ENCODE peak calls at places on chromosomes 6 and 20, in eight cellular contexts. I, O, V, D, B, M, N and H are unnamed samples.

GRCh38 chr6:35503534-35503933 is 6.7 kb upstream of the TEAD3 start:
- DNase-seq in B (no peak), O (no peak), M (no peak), V (no peak), N (no peak), I (no peak), D (no peak), H (no peak)

GRCh38 chr6:161710698-161711097 is 436.8 kb upstream of the AGPAT4 start:
- DNase-seq in D (no peak), V (no peak), B (no peak), I (no peak), O (no peak), N (no peak), M (no peak), H (no peak)

GRCh38 chr20:4406627-4407026 is 315.1 kb upstream of the PRND start:
- DNase-seq in D (no peak), B (peak; percentile 76), I (peak; percentile 74), M (peak; percentile 51), V (no peak), O (no peak), N (peak; percentile 45), H (peak; percentile 88)

GRCh38 chr6:30171677-30172471 is 8.5 kb downstream of the TRIM15 start:
- DNase-seq in M (no peak), I (no peak), O (peak; percentile 86), B (peak; percentile 46), D (no peak), N (no peak), V (no peak), H (peak; percentile 9)

GRCh38 chr6:13924949-13925881 is at the start of gene RNF182:
- DNase-seq in O (peak; percentile 11), N (no peak), B (no peak), V (no peak), I (no peak), D (no peak), M (no peak), H (no peak)

GRCh38 chr6:64252256-64252655 is 616.7 kb downstream of the PHF3 start:
- DNase-seq in M (no peak), D (no peak), V (no peak), B (no peak), N (no peak), I (no peak), O (no peak), H (no peak)

GRCh38 chr6:134589512-134589911 is 271.6 kb upstream of the SGK1 start:
- DNase-seq in V (no peak), I (peak; percentile 99), O (peak; percentile 91), B (peak; percentile 97), D (no peak), N (peak; percentile 100), M (peak; percentile 98), H (peak; percentile 98)

GRCh38 chr6:31363809-31364208 is 6.8 kb upstream of the HLA-B start:
- DNase-seq in D (no peak), V (no peak), N (no peak), M (no peak), I (no peak), B (no peak), O (no peak), H (no peak)

GRCh38 chr6:111788779-111789276 is 84.4 kb downstream of the FYN start:
- DNase-seq in M (no peak), D (no peak), V (no peak), B (no peak), O (no peak), I (no peak), N (no peak), H (no peak)

GRCh38 chr6:157552171-157552747 is 171.3 kb downstream of the ZDHHC14 start:
- DNase-seq in O (peak; percentile 34), I (no peak), V (no peak), D (no peak), B (no peak), M (no peak), N (no peak), H (no peak)

GRCh38 chr6:113632220-113632864 is 224.8 kb upstream of the MARCKS start:
- DNase-seq in V (no peak), N (peak; percentile 52), O (peak; percentile 38), B (peak; percentile 91), M (peak; percentile 97), D (peak; percentile 40), I (peak; percentile 94), H (peak; percentile 87)

GRCh38 chr6:39925191-39925930 is 8.9 kb downstream of the MOCS1 start:
- DNase-seq in M (no peak), I (no peak), B (no peak), V (no peak), N (no peak), D (no peak), O (no peak), H (no peak)

GRCh38 chr6:94052754-94053153 is 633.4 kb upstream of the EPHA7 start:
- DNase-seq in O (peak; percentile 38), M (peak; percentile 39), N (no peak), B (peak; percentile 1), V (no peak), D (no peak), I (no peak), H (peak; percentile 6)

GRCh38 chr20:51446656-51447055 is 95.9 kb downstream of the NFATC2 start:
- DNase-seq in I (peak; percentile 61), V (no peak), O (peak; percentile 76), M (peak; percentile 91), D (peak; percentile 47), N (no peak), B (peak; percentile 60), H (peak; percentile 92)

GRCh38 chr6:107612762-107613415 is 123.0 kb downstream of the SOBP start:
- DNase-seq in N (no peak), D (no peak), M (peak; percentile 17), I (no peak), B (no peak), V (no peak), O (no peak), H (no peak)

GRCh38 chr6:97468981-97469380 is 186.0 kb upstream of the MMS22L start:
- DNase-seq in D (no peak), M (no peak), V (no peak), I (no peak), O (no peak), N (no peak), B (no peak), H (no peak)

GRCh38 chr20:41138217-41138526 is 829 bp downstream of the PLCG1 start:
- DNase-seq in O (no peak), M (peak; percentile 36), B (no peak), V (no peak), N (no peak), D (no peak), I (peak; percentile 21), H (no peak)

DNA sequence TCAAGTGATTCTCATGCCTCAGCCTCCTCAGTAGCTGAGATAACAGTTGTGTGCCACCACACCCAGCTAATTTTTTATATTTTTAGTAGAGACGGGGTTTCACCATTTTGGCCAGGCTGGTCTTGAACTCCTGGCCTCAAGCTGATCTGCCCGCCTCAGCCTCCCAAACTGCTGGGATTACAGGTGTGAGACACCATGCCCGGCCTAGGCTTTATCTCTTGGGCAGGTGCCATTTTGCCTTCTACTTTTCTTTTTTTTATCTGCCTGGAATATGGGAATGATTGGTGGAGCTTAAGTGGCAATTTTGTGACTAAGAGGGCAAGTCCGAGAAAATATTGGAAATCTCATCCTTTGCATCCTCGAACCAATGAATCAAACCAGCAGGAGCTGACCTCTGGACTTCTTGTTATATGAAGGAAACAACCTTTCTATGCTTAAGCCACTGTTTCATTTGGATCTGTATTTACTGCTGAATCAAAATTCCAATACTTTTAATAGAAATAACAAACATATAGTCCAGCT is 128.9 kb upstream of the ZNF217 start:
- DNase-seq in D (no peak), O (no peak), V (no peak), B (no peak), M (no peak), N (no peak), I (no peak), H (no peak)
- H3K4me3 ChIP-seq in D (no peak overlapping the region), O (no peak overlapping the region), V (no peak overlapping the region), B (no peak overlapping the region), M (no peak overlapping the region), N (no peak overlapping the region), I (no peak overlapping the region), H (no peak overlapping the region)

DNA sequence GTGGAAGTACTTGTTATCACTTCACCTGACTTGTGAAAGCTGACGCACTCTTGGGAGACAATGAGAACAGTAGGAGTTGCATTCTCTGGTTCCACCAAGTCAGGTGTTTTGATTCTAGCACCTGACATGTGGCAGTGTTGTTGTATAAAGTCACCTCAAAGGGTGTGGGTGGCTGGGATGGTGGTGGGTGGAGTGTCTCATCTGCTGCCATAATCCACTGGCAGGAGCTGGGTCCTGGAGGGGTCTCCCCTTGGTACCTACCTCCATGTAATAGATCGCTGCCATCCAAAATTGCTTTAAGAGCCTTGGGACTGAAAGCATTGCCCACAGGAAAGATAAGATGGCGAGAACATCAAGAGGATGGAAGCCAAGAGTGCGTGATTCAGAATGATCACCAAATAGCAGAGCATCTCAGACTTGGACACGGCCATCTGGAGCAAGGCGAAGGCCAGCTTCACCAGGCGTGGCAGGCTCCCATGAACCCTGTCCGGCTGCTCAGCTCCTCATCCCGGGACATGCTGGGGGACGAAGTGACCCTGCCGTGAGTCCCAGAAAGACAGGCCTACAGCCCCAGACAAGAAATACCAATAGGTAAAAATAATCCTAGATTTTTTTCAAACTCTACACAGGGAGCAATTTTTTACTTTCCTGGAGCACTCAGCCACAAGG is 56.6 kb downstream of the NPEPL1 start:
- DNase-seq in N (no peak), M (no peak), V (no peak), O (no peak), D (no peak), B (no peak), I (no peak), H (no peak)
- H3K4me3 ChIP-seq in N (no peak overlapping the region), M (no peak overlapping the region), V (no peak overlapping the region), O (no peak overlapping the region), D (no peak overlapping the region), B (no peak overlapping the region), I (no peak overlapping the region), H (no peak overlapping the region)

DNA sequence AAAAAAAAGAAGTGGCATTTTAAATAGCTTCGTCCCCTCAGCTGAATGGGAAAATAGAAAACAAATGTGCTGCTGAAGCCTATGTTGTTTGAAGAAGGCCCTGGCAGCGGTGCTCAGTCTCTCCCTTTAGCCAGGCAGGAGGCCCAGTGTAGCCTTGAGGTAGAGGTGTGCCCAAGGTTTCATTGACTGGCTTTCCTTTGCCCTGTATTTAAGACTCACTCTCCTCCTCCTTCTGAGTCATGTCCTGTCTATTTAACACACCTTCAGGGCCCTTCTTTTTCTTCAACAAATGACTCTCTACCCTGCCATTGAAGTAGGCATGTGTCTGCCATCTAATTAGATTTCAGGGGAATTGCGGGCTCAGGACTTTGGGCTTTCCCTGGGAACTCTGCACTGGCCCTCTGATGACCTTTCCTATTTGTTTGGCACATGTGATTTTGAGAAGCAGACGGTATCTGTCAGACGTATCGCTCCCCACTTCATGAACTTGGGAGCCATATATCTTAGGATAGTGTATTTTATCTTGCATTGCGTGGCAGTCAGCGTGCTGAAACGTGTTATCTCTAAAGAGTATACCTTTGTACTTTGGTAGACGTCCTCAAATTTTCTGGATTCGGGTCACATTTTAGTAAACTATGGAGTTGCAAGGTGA is 4.3 kb downstream of the TJAP1 start:
- DNase-seq in V (no peak), I (no peak), B (no peak), O (peak; percentile 77), D (no peak), N (no peak), M (no peak), H (no peak)
- H3K4me3 ChIP-seq in V (no peak overlapping the region), I (no peak overlapping the region), B (no peak overlapping the region), O (no peak overlapping the region), D (no peak overlapping the region), N (no peak overlapping the region), M (no peak overlapping the region), H (no peak overlapping the region)

DNA sequence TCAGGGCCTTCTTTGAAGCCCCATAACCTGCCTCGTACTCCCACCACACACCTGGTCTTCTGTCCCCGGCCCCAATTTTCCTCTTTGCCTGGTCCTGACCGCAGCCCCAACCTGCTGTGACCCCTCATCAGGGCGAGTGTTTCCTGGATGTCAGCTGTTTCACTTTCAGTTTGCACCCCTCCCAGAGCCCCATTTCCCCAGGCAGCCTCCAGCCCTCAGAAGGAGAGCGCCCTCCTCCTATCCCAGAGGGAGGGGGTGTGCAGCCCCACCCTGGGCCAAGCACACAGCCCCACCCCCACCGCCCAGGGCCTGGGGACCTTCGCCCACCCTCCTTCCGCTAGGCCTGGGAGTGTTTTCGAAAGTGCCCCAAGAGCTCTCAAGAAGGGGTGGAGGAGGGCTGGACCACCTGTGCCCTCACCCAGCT is 1.5 kb downstream of the BAK1 start:
- DNase-seq in B (no peak), N (no peak), D (no peak), V (no peak), O (no peak), M (no peak), I (no peak), H (no peak)
- H3K4me3 ChIP-seq in B (no peak overlapping the region), N (peak overlapping the region; percentile 84), D (peak overlapping the region; percentile 89), V (peak overlapping the region; percentile 65), O (no peak overlapping the region), M (peak overlapping the region; percentile 29), I (peak overlapping the region; percentile 90), H (peak overlapping the region; percentile 82)